ENCODE peak calls at places on chromosomes 4 and X, in nine cellular contexts. One of them, this sample, is unnamed.

GRCh38 chr4:71406459-71406963 is 67.7 kb downstream of the SLC4A4 start:
- DNase-seq in CD4-positive, alpha-beta T cell: no peak
- DNase-seq in T-helper 2 cell: no peak
- DNase-seq in Karpas-422: no peak
- DNase-seq in DMS 273 treated with DMSO at 0.1 percent for 48 hours: no peak
- DNase-seq in amniotic stem cell: no peak
- DNase-seq in astrocyte: peak
- DNase-seq in heart right ventricle: no peak
- DNase-seq in choroid plexus epithelial cell: no peak
- DNase-seq in this sample: peak

GRCh38 chrX:6012357-6012756 is 216.3 kb downstream of the NLGN4X start:
- DNase-seq in choroid plexus epithelial cell: no peak
- DNase-seq in T-helper 2 cell: no peak
- DNase-seq in amniotic stem cell: no peak
- DNase-seq in astrocyte: no peak
- DNase-seq in DMS 273 treated with DMSO at 0.1 percent for 48 hours: no peak
- DNase-seq in Karpas-422: no peak
- DNase-seq in heart right ventricle: no peak
- DNase-seq in CD4-positive, alpha-beta T cell: no peak
- DNase-seq in this sample: no peak

GRCh38 chr4:149897784-149898183 is 82.1 kb upstream of the IQCM start:
- DNase-seq in choroid plexus epithelial cell: peak
- DNase-seq in heart right ventricle: no peak
- DNase-seq in amniotic stem cell: no peak
- DNase-seq in T-helper 2 cell: peak
- DNase-seq in DMS 273 treated with DMSO at 0.1 percent for 48 hours: no peak
- DNase-seq in astrocyte: no peak
- DNase-seq in CD4-positive, alpha-beta T cell: no peak
- DNase-seq in Karpas-422: peak
- DNase-seq in this sample: no peak

GRCh38 chr4:187276786-187277408 is 553.2 kb upstream of the FAT1 start:
- DNase-seq in CD4-positive, alpha-beta T cell: no peak
- DNase-seq in T-helper 2 cell: no peak
- DNase-seq in amniotic stem cell: no peak
- DNase-seq in astrocyte: peak
- DNase-seq in DMS 273 treated with DMSO at 0.1 percent for 48 hours: no peak
- DNase-seq in Karpas-422: no peak
- DNase-seq in choroid plexus epithelial cell: peak
- DNase-seq in heart right ventricle: no peak
- DNase-seq in this sample: peak

GRCh38 chrX:129661369-129661768 is 6.6 kb upstream of the APLN start:
- DNase-seq in DMS 273 treated with DMSO at 0.1 percent for 48 hours: no peak
- DNase-seq in CD4-positive, alpha-beta T cell: no peak
- DNase-seq in Karpas-422: no peak
- DNase-seq in T-helper 2 cell: no peak
- DNase-seq in heart right ventricle: no peak
- DNase-seq in amniotic stem cell: no peak
- DNase-seq in astrocyte: no peak
- DNase-seq in choroid plexus epithelial cell: no peak
- DNase-seq in this sample: no peak

GRCh38 chrX:33086886-33087285 is 124.5 kb downstream of the DMD start:
- DNase-seq in Karpas-422: no peak
- DNase-seq in DMS 273 treated with DMSO at 0.1 percent for 48 hours: no peak
- DNase-seq in T-helper 2 cell: no peak
- DNase-seq in astrocyte: no peak
- DNase-seq in choroid plexus epithelial cell: no peak
- DNase-seq in heart right ventricle: no peak
- DNase-seq in amniotic stem cell: no peak
- DNase-seq in CD4-positive, alpha-beta T cell: no peak
- DNase-seq in this sample: no peak

GRCh38 chr4:174702974-174703478 is 126.0 kb downstream of the GLRA3 start:
- DNase-seq in amniotic stem cell: no peak
- DNase-seq in CD4-positive, alpha-beta T cell: no peak
- DNase-seq in heart right ventricle: no peak
- DNase-seq in choroid plexus epithelial cell: peak
- DNase-seq in Karpas-422: no peak
- DNase-seq in T-helper 2 cell: no peak
- DNase-seq in DMS 273 treated with DMSO at 0.1 percent for 48 hours: no peak
- DNase-seq in astrocyte: peak
- DNase-seq in this sample: peak

GRCh38 chr4:56077676-56078075 is 128.9 kb downstream of the CEP135 start:
- DNase-seq in amniotic stem cell: no peak
- DNase-seq in Karpas-422: no peak
- DNase-seq in heart right ventricle: no peak
- DNase-seq in astrocyte: peak
- DNase-seq in DMS 273 treated with DMSO at 0.1 percent for 48 hours: no peak
- DNase-seq in CD4-positive, alpha-beta T cell: no peak
- DNase-seq in T-helper 2 cell: no peak
- DNase-seq in choroid plexus epithelial cell: peak
- DNase-seq in this sample: peak

GRCh38 chrX:125293792-125294780 is 25.6 kb upstream of the TEX13C start:
- DNase-seq in Karpas-422: no peak
- DNase-seq in amniotic stem cell: no peak
- DNase-seq in astrocyte: no peak
- DNase-seq in heart right ventricle: no peak
- DNase-seq in DMS 273 treated with DMSO at 0.1 percent for 48 hours: no peak
- DNase-seq in CD4-positive, alpha-beta T cell: no peak
- DNase-seq in T-helper 2 cell: peak
- DNase-seq in choroid plexus epithelial cell: no peak
- DNase-seq in this sample: no peak

GRCh38 chr4:138438608-138439007 is 196.5 kb upstream of the SLC7A11 start:
- DNase-seq in astrocyte: peak
- DNase-seq in amniotic stem cell: no peak
- DNase-seq in T-helper 2 cell: no peak
- DNase-seq in choroid plexus epithelial cell: peak
- DNase-seq in CD4-positive, alpha-beta T cell: no peak
- DNase-seq in Karpas-422: no peak
- DNase-seq in heart right ventricle: no peak
- DNase-seq in DMS 273 treated with DMSO at 0.1 percent for 48 hours: no peak
- DNase-seq in this sample: peak

GRCh38 chr4:149911371-149911770 is 95.7 kb upstream of the IQCM start:
- DNase-seq in T-helper 2 cell: no peak
- DNase-seq in choroid plexus epithelial cell: no peak
- DNase-seq in DMS 273 treated with DMSO at 0.1 percent for 48 hours: no peak
- DNase-seq in astrocyte: no peak
- DNase-seq in amniotic stem cell: no peak
- DNase-seq in heart right ventricle: no peak
- DNase-seq in Karpas-422: no peak
- DNase-seq in CD4-positive, alpha-beta T cell: no peak
- DNase-seq in this sample: no peak

GRCh38 chr4:87932718-87933136 is 42.8 kb upstream of the SPP1 start:
- DNase-seq in astrocyte: no peak
- DNase-seq in heart right ventricle: no peak
- DNase-seq in CD4-positive, alpha-beta T cell: no peak
- DNase-seq in T-helper 2 cell: no peak
- DNase-seq in amniotic stem cell: no peak
- DNase-seq in choroid plexus epithelial cell: no peak
- DNase-seq in DMS 273 treated with DMSO at 0.1 percent for 48 hours: no peak
- DNase-seq in Karpas-422: peak
- DNase-seq in this sample: no peak

GRCh38 chr4:112270643-112271484 is 14.8 kb downstream of the TIFA start:
- DNase-seq in CD4-positive, alpha-beta T cell: no peak
- DNase-seq in T-helper 2 cell: no peak
- DNase-seq in astrocyte: peak
- DNase-seq in DMS 273 treated with DMSO at 0.1 percent for 48 hours: no peak
- DNase-seq in heart right ventricle: no peak
- DNase-seq in amniotic stem cell: no peak
- DNase-seq in choroid plexus epithelial cell: peak
- DNase-seq in Karpas-422: no peak
- DNase-seq in this sample: peak

GRCh38 chr4:132504438-132504837 is 644.7 kb upstream of the PCDH10 start:
- DNase-seq in CD4-positive, alpha-beta T cell: no peak
- DNase-seq in choroid plexus epithelial cell: peak
- DNase-seq in Karpas-422: no peak
- DNase-seq in astrocyte: peak
- DNase-seq in amniotic stem cell: no peak
- DNase-seq in heart right ventricle: no peak
- DNase-seq in T-helper 2 cell: no peak
- DNase-seq in DMS 273 treated with DMSO at 0.1 percent for 48 hours: no peak
- DNase-seq in this sample: no peak

GRCh38 chr4:183876268-183876934 is 28.7 kb upstream of the STOX2 start:
- DNase-seq in T-helper 2 cell: no peak
- DNase-seq in CD4-positive, alpha-beta T cell: no peak
- DNase-seq in astrocyte: peak
- DNase-seq in amniotic stem cell: no peak
- DNase-seq in Karpas-422: no peak
- DNase-seq in heart right ventricle: peak
- DNase-seq in DMS 273 treated with DMSO at 0.1 percent for 48 hours: peak
- DNase-seq in choroid plexus epithelial cell: peak
- DNase-seq in this sample: peak

GRCh38 chrX:43717161-43717560 is 61.1 kb downstream of the MAOA start:
- DNase-seq in amniotic stem cell: no peak
- DNase-seq in astrocyte: no peak
- DNase-seq in T-helper 2 cell: no peak
- DNase-seq in CD4-positive, alpha-beta T cell: no peak
- DNase-seq in choroid plexus epithelial cell: no peak
- DNase-seq in heart right ventricle: no peak
- DNase-seq in Karpas-422: no peak
- DNase-seq in DMS 273 treated with DMSO at 0.1 percent for 48 hours: no peak
- DNase-seq in this sample: no peak

GRCh38 chr4:38565271-38566199 is 98.5 kb upstream of the KLF3 start:
- DNase-seq in astrocyte: peak
- DNase-seq in T-helper 2 cell: no peak
- DNase-seq in heart right ventricle: peak
- DNase-seq in DMS 273 treated with DMSO at 0.1 percent for 48 hours: no peak
- DNase-seq in CD4-positive, alpha-beta T cell: no peak
- DNase-seq in amniotic stem cell: peak
- DNase-seq in Karpas-422: no peak
- DNase-seq in choroid plexus epithelial cell: peak
- DNase-seq in this sample: peak

GRCh38 chr4:71204056-71204455 is 134.8 kb upstream of the SLC4A4 start:
- DNase-seq in astrocyte: peak
- DNase-seq in choroid plexus epithelial cell: no peak
- DNase-seq in T-helper 2 cell: no peak
- DNase-seq in Karpas-422: no peak
- DNase-seq in DMS 273 treated with DMSO at 0.1 percent for 48 hours: no peak
- DNase-seq in CD4-positive, alpha-beta T cell: no peak
- DNase-seq in heart right ventricle: no peak
- DNase-seq in amniotic stem cell: no peak
- DNase-seq in this sample: no peak

GRCh38 chr4:107036602-107037151 is 564 bp upstream of the DKK2 start:
- DNase-seq in heart right ventricle: no peak
- DNase-seq in astrocyte: no peak
- DNase-seq in amniotic stem cell: no peak
- DNase-seq in DMS 273 treated with DMSO at 0.1 percent for 48 hours: no peak
- DNase-seq in Karpas-422: no peak
- DNase-seq in T-helper 2 cell: no peak
- DNase-seq in CD4-positive, alpha-beta T cell: no peak
- DNase-seq in choroid plexus epithelial cell: no peak
- DNase-seq in this sample: no peak

GRCh38 chr4:148998719-148999118 is 556.5 kb upstream of the NR3C2 start:
- DNase-seq in DMS 273 treated with DMSO at 0.1 percent for 48 hours: no peak
- DNase-seq in astrocyte: no peak
- DNase-seq in CD4-positive, alpha-beta T cell: no peak
- DNase-seq in amniotic stem cell: peak
- DNase-seq in Karpas-422: peak
- DNase-seq in choroid plexus epithelial cell: peak
- DNase-seq in T-helper 2 cell: no peak
- DNase-seq in heart right ventricle: no peak
- DNase-seq in this sample: peak

GRCh38 chrX:87376896-87377295 is 140.7 kb upstream of the KLHL4 start:
- DNase-seq in DMS 273 treated with DMSO at 0.1 percent for 48 hours: no peak
- DNase-seq in amniotic stem cell: no peak
- DNase-seq in choroid plexus epithelial cell: no peak
- DNase-seq in heart right ventricle: no peak
- DNase-seq in astrocyte: no peak
- DNase-seq in T-helper 2 cell: no peak
- DNase-seq in CD4-positive, alpha-beta T cell: no peak
- DNase-seq in Karpas-422: no peak
- DNase-seq in this sample: no peak

GRCh38 chr4:156635046-156635445 is 336.6 kb downstream of the PDGFC start:
- DNase-seq in astrocyte: peak
- DNase-seq in DMS 273 treated with DMSO at 0.1 percent for 48 hours: no peak
- DNase-seq in T-helper 2 cell: no peak
- DNase-seq in CD4-positive, alpha-beta T cell: no peak
- DNase-seq in heart right ventricle: no peak
- DNase-seq in amniotic stem cell: no peak
- DNase-seq in choroid plexus epithelial cell: no peak
- DNase-seq in Karpas-422: no peak
- DNase-seq in this sample: peak

GRCh38 chrX:5708209-5708608 is 520.5 kb downstream of the NLGN4X start:
- DNase-seq in choroid plexus epithelial cell: no peak
- DNase-seq in amniotic stem cell: no peak
- DNase-seq in heart right ventricle: no peak
- DNase-seq in DMS 273 treated with DMSO at 0.1 percent for 48 hours: no peak
- DNase-seq in Karpas-422: no peak
- DNase-seq in CD4-positive, alpha-beta T cell: no peak
- DNase-seq in astrocyte: peak
- DNase-seq in T-helper 2 cell: no peak
- DNase-seq in this sample: no peak

GRCh38 chr4:77100234-77100633 is 24.4 kb upstream of the CCNI start:
- DNase-seq in DMS 273 treated with DMSO at 0.1 percent for 48 hours: no peak
- DNase-seq in choroid plexus epithelial cell: peak
- DNase-seq in Karpas-422: no peak
- DNase-seq in amniotic stem cell: no peak
- DNase-seq in heart right ventricle: no peak
- DNase-seq in astrocyte: no peak
- DNase-seq in CD4-positive, alpha-beta T cell: no peak
- DNase-seq in T-helper 2 cell: peak
- DNase-seq in this sample: no peak

GRCh38 chrX:6053126-6053625 is 175.5 kb downstream of the NLGN4X start:
- DNase-seq in choroid plexus epithelial cell: no peak
- DNase-seq in amniotic stem cell: no peak
- DNase-seq in Karpas-422: no peak
- DNase-seq in CD4-positive, alpha-beta T cell: no peak
- DNase-seq in heart right ventricle: no peak
- DNase-seq in T-helper 2 cell: no peak
- DNase-seq in DMS 273 treated with DMSO at 0.1 percent for 48 hours: peak
- DNase-seq in astrocyte: no peak
- DNase-seq in this sample: no peak

GRCh38 chr4:25103423-25103822 is 56.8 kb downstream of the SEPSECS start:
- DNase-seq in T-helper 2 cell: no peak
- DNase-seq in amniotic stem cell: no peak
- DNase-seq in DMS 273 treated with DMSO at 0.1 percent for 48 hours: no peak
- DNase-seq in Karpas-422: no peak
- DNase-seq in choroid plexus epithelial cell: no peak
- DNase-seq in CD4-positive, alpha-beta T cell: no peak
- DNase-seq in astrocyte: no peak
- DNase-seq in heart right ventricle: peak
- DNase-seq in this sample: no peak

GRCh38 chr4:124423160-124423559 is 289.4 kb downstream of the ANKRD50 start:
- DNase-seq in heart right ventricle: no peak
- DNase-seq in Karpas-422: no peak
- DNase-seq in DMS 273 treated with DMSO at 0.1 percent for 48 hours: no peak
- DNase-seq in CD4-positive, alpha-beta T cell: no peak
- DNase-seq in amniotic stem cell: no peak
- DNase-seq in T-helper 2 cell: no peak
- DNase-seq in astrocyte: peak
- DNase-seq in choroid plexus epithelial cell: peak
- DNase-seq in this sample: peak